ENCODE peak calls at places on chromosomes 4 and X, in six cellular contexts. R, T, G, P, F and X are unnamed samples.

GRCh38 chrX:82218361-82218760 is 1016.5 kb downstream of the SH3BGRL start:
- DNase-seq in P (no peak), F (no peak), G (no peak), T (no peak), R (no peak), X (no peak)

GRCh38 chr4:7183161-7183560 is 9.2 kb upstream of the SORCS2 start:
- DNase-seq in F (no peak), T (no peak), G (no peak), R (no peak), P (no peak), X (no peak)

GRCh38 chr4:129384974-129385373 is 289.0 kb downstream of the C4orf33 start:
- DNase-seq in G (no peak), R (no peak), T (no peak), P (no peak), F (no peak), X (no peak)

GRCh38 chr4:148092316-148093014 is 349.7 kb downstream of the NR3C2 start:
- DNase-seq in P (no peak), R (no peak), G (no peak), F (no peak), T (no peak), X (no peak)

GRCh38 chr4:140856692-140857091 is 100.5 kb upstream of the TBC1D9 start:
- DNase-seq in T (no peak), P (no peak), G (no peak), F (no peak), R (no peak), X (no peak)

GRCh38 chr4:74715731-74716435 is 78.4 kb downstream of the BTC start:
- DNase-seq in F (no peak), T (no peak), P (no peak), R (no peak), G (no peak), X (no peak)

GRCh38 chr4:116788723-116789122 is 296.7 kb downstream of the TRAM1L1 start:
- DNase-seq in F (no peak), T (no peak), P (no peak), R (no peak), G (no peak), X (no peak)

GRCh38 chrX:150880808-150881165 is 17.7 kb downstream of the CD99L2 start:
- DNase-seq in R (no peak), F (no peak), G (no peak), P (no peak), T (no peak), X (no peak)

GRCh38 chrX:21972721-21973120 is 32.2 kb downstream of the SMS start:
- DNase-seq in P (peak), T (peak), F (no peak), R (no peak), G (peak), X (peak)

GRCh38 chr4:54904953-54905352 is 220.4 kb downstream of the KDR start:
- DNase-seq in T (no peak), F (no peak), P (no peak), G (no peak), R (no peak), X (no peak)